ENCODE peak calls at places on chromosomes 6 and 20, in nine cellular contexts. R is CD8-positive, alpha-beta memory T cell; W is AML-193; E is SK-N-DZ; C is anterior cingulate cortex; I is activated T-cell treated with anti-CD3 and anti-CD28 coated beads for 24 hours; J is iPS-NIHi11; A is GDM1; P is aorta. F is an unnamed sample.

GRCh38 chr6:101830501-101831031 is 437.1 kb downstream of the GRIK2 start:
- DNase-seq in R (no peak), W (no peak), E (no peak), C (no peak), I (no peak), J (no peak), A (no peak), P (no peak), F (no peak)

GRCh38 chr6:34990971-34991560 is 102.0 kb downstream of the ANKS1A start:
- DNase-seq in R (no peak), W (no peak), E (no peak), C (no peak), I (no peak), J (no peak), A (no peak), P (no peak), F (no peak)

GRCh38 chr6:107800564-107801164 is 23.4 kb downstream of the SCML4 start:
- DNase-seq in R (no peak), W (peak), E (no peak), C (no peak), I (no peak), J (peak), A (no peak), P (no peak), F (no peak)

GRCh38 chr20:25272223-25273000 is 24.5 kb downstream of the PYGB start:
- DNase-seq in R (no peak), W (no peak), E (no peak), C (no peak), I (no peak), J (no peak), A (no peak), P (no peak), F (no peak)

GRCh38 chr6:8904754-8905153 is 469.4 kb upstream of the SLC35B3 start:
- DNase-seq in R (no peak), W (peak), E (peak), C (no peak), I (no peak), J (peak), A (no peak), P (no peak), F (no peak)

GRCh38 chr6:150698421-150698820 is 98.7 kb downstream of the PLEKHG1 start:
- DNase-seq in R (no peak), W (no peak), E (no peak), C (no peak), I (no peak), J (no peak), A (no peak), P (no peak), F (no peak)

GRCh38 chr20:34834459-34834893 is 9.0 kb upstream of the NCOA6 start:
- DNase-seq in R (no peak), W (peak), E (peak), C (no peak), I (no peak), J (no peak), A (no peak), P (no peak), F (no peak)

GRCh38 chr20:14919473-14920157 is 582.2 kb upstream of the FLRT3 start:
- DNase-seq in R (no peak), W (no peak), E (peak), C (no peak), I (no peak), J (peak), A (no peak), P (no peak), F (no peak)

GRCh38 chr6:44732243-44732642 is 344.7 kb downstream of the CDC5L start:
- DNase-seq in R (no peak), W (no peak), E (no peak), C (no peak), I (no peak), J (no peak), A (no peak), P (no peak), F (no peak)

GRCh38 chr6:40586800-40587201 is 363 bp downstream of the LRFN2 start:
- DNase-seq in R (no peak), W (no peak), E (no peak), C (no peak), I (no peak), J (no peak), A (no peak), P (no peak), F (no peak)

GRCh38 chr6:4896401-4896800 is 107.4 kb downstream of the RPP40 start:
- DNase-seq in R (no peak), W (no peak), E (no peak), C (no peak), I (no peak), J (no peak), A (no peak), P (no peak), F (no peak)

GRCh38 chr6:29816030-29816429 is 11.6 kb upstream of the HLA-G start:
- DNase-seq in R (no peak), W (no peak), E (no peak), C (no peak), I (no peak), J (no peak), A (no peak), P (no peak), F (no peak)

GRCh38 chr6:166488081-166488685 is 98.3 kb downstream of the RAMACL start:
- DNase-seq in R (peak), W (peak), E (no peak), C (no peak), I (peak), J (no peak), A (peak), P (no peak), F (peak)

GRCh38 chr6:140138311-140138994 is 764.0 kb upstream of the CITED2 start:
- DNase-seq in R (no peak), W (no peak), E (peak), C (no peak), I (no peak), J (peak), A (no peak), P (no peak), F (no peak)

F was measured in effector memory CD8-positive, alpha-beta T cell.